ENCODE peak calls at places on chromosomes 7 and 10, in ten cellular contexts. P, O, Z, M, D, Y, E, I, N and V are unnamed samples.

GRCh38 chr10:80359644-80360043 is 3.1 kb downstream of the DYDC2 start:
- DNase-seq in P (no peak), O (no peak), Z (no peak), M (no peak), D (no peak), Y (no peak), E (no peak), I (no peak), N (peak), V (no peak)

GRCh38 chr10:114347191-114347739 is 57.0 kb downstream of the AFAP1L2 start:
- DNase-seq in P (no peak), O (no peak), Z (no peak), M (no peak), D (no peak), Y (no peak), E (no peak), I (no peak), N (no peak), V (no peak)

GRCh38 chr10:85609509-85609908 is 757.1 kb downstream of the GRID1 start:
- DNase-seq in P (no peak), O (no peak), Z (no peak), M (no peak), D (peak), Y (no peak), E (no peak), I (no peak), N (peak), V (no peak)

GRCh38 chr10:50431791-50432190 is 180.5 kb upstream of the ASAH2 start:
- DNase-seq in P (no peak), O (peak), Z (no peak), M (no peak), D (no peak), Y (peak), E (no peak), I (peak), N (no peak), V (no peak)

GRCh38 chr7:121328508-121329459 is at the start of gene WNT16:
- DNase-seq in P (no peak), O (no peak), Z (no peak), M (peak), D (peak), Y (no peak), E (peak), I (peak), N (peak), V (no peak)

GRCh38 chr10:60470091-60470490 is 80.4 kb upstream of the ANK3 start:
- DNase-seq in P (no peak), O (no peak), Z (no peak), M (no peak), D (no peak), Y (no peak), E (no peak), I (no peak), N (no peak), V (no peak)

GRCh38 chr7:128697301-128697905 is 25.3 kb downstream of the GARIN1A start:
- DNase-seq in P (no peak), O (no peak), Z (peak), M (peak), D (peak), Y (no peak), E (peak), I (peak), N (peak), V (no peak)

GRCh38 chr7:45589061-45589460 is 14.9 kb downstream of the ADCY1 start:
- DNase-seq in P (no peak), O (peak), Z (no peak), M (no peak), D (peak), Y (no peak), E (no peak), I (no peak), N (peak), V (no peak)

GRCh38 chr7:113087278-113087998 is 811 bp upstream of the GPR85 start:
- DNase-seq in P (no peak), O (no peak), Z (no peak), M (peak), D (no peak), Y (no peak), E (no peak), I (peak), N (no peak), V (no peak)

GRCh38 chr10:23021430-23021829 is 73.9 kb upstream of the MSRB2 start:
- DNase-seq in P (no peak), O (no peak), Z (no peak), M (no peak), D (no peak), Y (no peak), E (no peak), I (no peak), N (no peak), V (no peak)

GRCh38 chr10:35972275-35972674 is 330.2 kb upstream of the FZD8 start:
- DNase-seq in P (no peak), O (no peak), Z (no peak), M (no peak), D (no peak), Y (no peak), E (no peak), I (no peak), N (no peak), V (no peak)

GRCh38 chr10:44294726-44295412 is 90.0 kb downstream of the CXCL12 start:
- DNase-seq in P (no peak), O (no peak), Z (no peak), M (no peak), D (no peak), Y (no peak), E (no peak), I (no peak), N (peak), V (no peak)

GRCh38 chr7:48299580-48300169 is 128.4 kb downstream of the ABCA13 start:
- DNase-seq in P (no peak), O (no peak), Z (no peak), M (peak), D (peak), Y (peak), E (peak), I (peak), N (no peak), V (peak)

GRCh38 chr7:34655384-34655783 is 2.6 kb upstream of the NPSR1 start:
- DNase-seq in P (no peak), O (no peak), Z (no peak), M (no peak), D (no peak), Y (no peak), E (no peak), I (no peak), N (no peak), V (no peak)

DNA sequence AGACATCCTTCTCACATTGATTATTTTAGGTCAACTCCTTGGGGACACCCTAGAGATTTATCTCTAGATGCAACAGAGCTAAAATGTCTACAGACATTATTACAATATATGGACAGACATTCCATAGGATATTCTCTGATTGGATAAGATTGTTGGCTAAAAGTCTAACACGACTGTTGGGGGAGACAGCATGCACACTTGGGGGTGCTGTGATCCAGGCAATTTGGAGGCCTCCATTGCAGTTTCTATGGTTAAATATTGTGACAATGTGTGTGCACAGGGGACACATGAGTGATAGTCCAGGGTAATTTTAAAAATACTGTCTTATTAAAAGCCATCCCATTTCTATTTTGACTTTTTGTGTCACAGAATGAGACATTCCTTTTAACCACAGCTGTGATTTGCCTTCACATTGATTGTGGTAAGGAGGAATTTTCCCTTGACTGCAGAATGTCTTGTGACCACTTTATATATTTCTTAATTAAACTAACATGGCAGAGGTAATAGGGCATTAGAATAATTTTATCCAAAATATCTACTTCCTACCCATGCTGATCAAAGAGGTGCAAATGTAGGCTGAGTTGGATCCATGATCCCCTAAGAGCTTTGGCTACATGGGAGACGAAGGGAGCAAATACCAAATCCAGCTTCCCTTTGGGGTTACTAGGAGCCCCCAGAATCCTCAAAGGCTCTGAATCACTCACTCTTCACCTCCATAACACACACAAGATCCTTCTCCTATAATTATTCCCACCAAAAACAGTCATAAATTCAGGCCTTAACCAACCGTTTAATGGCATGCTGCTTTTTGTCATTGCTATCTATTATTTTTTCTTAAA is 7.3 kb downstream of the TFPI2 start:
- DNase-seq in P (no peak), O (no peak), Z (no peak), M (no peak), D (no peak), Y (no peak), E (no peak), I (no peak), N (no peak), V (no peak)
- TF ChIP-seq CTCF in P (no peak), O (no peak), Z (peak), M (no peak), D (no peak), Y (no peak), E (no peak), I (no peak), N (no peak), V (no peak)

GRCh38 chr7:77989981-77990566 is 191.5 kb downstream of the PHTF2 start:
- DNase-seq in P (no peak), O (no peak), Z (no peak), M (no peak), D (peak), Y (no peak), E (peak), I (no peak), N (no peak), V (no peak)
- TF ChIP-seq CTCF in P (no peak), O (no peak), Z (no peak), M (no peak), D (peak), Y (peak), E (peak), I (no peak), N (no peak), V (no peak)

GRCh38 chr10:5297466-5297865 is 67.3 kb upstream of the UCN3 start:
- DNase-seq in P (no peak), O (no peak), Z (peak), M (no peak), D (no peak), Y (no peak), E (no peak), I (peak), N (no peak), V (no peak)

GRCh38 chr10:5297996-5298395 is 66.8 kb upstream of the UCN3 start:
- DNase-seq in P (no peak), O (no peak), Z (no peak), M (no peak), D (no peak), Y (no peak), E (no peak), I (no peak), N (no peak), V (no peak)

GRCh38 chr10:5291501-5292195 is 73.1 kb upstream of the UCN3 start:
- DNase-seq in P (no peak), O (peak), Z (peak), M (no peak), D (no peak), Y (no peak), E (no peak), I (peak), N (peak), V (no peak)

GRCh38 chr10:5292196-5292735 is 72.5 kb upstream of the UCN3 start:
- DNase-seq in P (no peak), O (no peak), Z (no peak), M (no peak), D (no peak), Y (no peak), E (no peak), I (no peak), N (no peak), V (no peak)

DNA sequence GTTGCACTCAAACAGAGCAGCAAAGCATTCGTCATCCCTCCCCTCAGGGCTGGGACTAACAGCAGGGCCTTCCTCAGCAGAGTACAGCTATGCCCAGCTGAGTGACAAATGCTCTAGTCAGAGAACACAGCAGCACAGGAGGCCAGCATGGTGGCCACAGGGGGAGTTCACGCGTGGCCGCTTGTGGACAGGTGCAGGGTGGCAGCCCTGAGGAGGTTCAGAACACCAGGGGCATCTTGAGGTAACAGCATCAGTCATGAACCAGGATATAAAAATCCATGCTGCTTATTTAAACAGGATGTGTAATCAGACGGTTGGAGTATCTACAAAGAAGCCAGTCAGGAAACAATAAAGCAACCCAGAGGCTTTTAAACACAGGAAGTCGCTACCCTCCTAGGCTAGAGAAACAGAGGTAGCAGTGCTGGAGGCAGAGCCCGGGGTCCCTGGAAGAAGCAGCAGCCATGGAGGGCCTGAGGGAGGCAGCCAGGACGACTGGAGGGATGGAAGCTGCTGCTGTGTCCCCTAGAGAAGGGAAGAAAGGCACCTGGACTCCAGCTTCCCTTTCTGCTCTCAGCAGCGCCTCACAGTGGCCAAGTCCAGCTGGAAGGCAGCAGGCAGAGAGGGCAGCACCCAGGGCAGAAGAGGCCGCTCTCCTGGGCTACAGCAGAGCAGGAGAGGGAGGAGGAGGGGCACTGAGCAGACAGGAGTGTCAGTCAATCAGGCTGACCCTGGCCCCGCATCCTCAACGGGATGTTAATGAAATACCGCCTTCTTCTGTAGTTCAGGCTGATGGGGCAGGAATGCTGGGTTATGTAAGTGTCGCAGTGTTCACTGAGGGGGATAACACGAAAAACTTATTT is 70.8 kb upstream of the UCN3 start:
- DNase-seq in P (no peak), O (peak), Z (peak), M (peak), D (peak), Y (no peak), E (peak), I (peak), N (peak), V (no peak)
- TF ChIP-seq CTCF in P (no peak), O (peak), Z (peak), M (peak), D (peak), Y (peak), E (no peak), I (peak), N (no peak), V (peak)

DNA sequence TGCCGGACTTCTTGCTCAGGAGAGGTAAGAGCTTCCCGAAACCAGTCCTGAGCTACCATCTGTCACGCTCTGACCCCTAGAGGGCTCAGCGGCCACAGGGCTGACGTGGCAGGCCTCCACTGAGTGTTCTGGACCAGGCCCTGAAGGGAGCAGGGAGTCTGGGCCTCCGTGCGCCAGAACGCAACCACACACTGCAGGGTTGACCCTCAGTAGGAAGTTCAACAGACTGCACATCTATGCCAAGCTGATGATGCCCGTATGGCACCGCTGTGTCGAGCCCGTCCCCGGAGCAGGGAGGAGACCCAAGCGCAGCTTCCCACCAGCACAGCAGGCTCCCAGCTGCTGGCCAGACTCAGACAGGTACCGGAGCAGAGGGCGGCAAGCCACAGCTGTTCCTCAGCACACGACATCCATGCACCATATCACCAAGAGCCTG is 39.2 kb downstream of the CAMK2B start:
- DNase-seq in P (peak), O (peak), Z (peak), M (no peak), D (peak), Y (no peak), E (no peak), I (no peak), N (no peak), V (no peak)
- TF ChIP-seq CTCF in P (no peak), O (no peak), Z (peak), M (no peak), D (peak), Y (no peak), E (no peak), I (no peak), N (no peak), V (no peak)

DNA sequence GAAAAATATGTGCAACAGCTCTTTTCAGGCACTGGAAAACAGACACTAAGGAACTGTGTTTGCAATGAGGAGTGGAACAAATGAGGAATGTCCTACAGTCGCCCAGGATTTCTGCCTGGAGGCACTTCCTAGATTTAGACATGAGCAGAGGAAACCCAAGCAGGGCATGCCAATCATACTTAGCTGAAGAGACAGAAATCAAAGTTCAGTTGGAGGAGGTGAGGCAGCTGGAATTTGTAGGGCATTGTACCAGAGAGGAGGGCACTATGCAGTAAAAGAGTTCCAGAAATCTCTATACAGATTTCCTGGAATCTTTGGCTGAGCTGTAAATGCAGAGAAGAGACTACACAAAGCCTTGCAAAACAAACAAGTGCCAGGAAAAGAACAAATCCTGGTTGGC is 603.6 kb upstream of the LRRTM3 start:
- DNase-seq in P (no peak), O (no peak), Z (no peak), M (peak), D (no peak), Y (no peak), E (no peak), I (peak), N (no peak), V (no peak)
- TF ChIP-seq CTCF in P (no peak), O (no peak), Z (no peak), M (no peak), D (no peak), Y (no peak), E (no peak), I (no peak), N (no peak), V (no peak)

DNA sequence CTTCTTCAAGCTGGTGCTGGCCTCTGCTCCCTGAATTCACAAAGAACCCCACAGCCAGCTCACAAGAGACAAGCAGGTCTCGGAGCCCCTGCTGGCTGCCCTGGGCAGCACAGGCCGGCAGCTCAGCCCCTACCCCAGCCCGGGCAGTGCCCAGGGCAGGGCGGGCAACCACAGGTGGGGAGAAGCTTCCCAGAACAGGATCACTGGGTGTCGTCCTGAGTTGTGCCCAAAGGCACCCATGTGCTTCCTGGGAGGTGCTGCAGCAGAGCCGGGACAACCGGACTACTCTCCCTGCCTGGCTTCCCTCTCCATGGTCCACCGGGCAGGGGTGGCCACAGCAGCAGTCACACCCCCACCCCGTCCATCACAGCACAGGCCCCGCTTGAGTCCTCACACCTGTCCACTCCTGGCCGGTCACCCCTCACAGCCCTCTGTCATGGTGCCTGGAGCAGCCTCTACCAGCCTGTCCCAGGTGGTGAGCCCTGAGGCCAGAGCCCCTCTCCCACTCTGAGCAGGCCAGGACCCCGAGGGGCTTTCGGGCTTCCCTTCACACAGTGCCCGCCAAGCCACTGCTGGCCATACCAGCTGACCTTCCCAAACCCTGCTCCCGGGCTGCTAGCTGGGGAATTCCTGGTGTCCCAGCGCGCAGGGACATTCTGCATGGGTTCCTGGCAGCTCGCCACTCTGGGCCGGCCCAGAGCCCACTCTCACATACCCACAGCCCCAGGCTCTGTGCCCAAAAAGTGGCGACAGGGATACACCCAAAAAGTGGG is 3.1 kb downstream of the RASGEF1A start:
- DNase-seq in P (no peak), O (no peak), Z (no peak), M (no peak), D (peak), Y (no peak), E (no peak), I (no peak), N (peak), V (no peak)
- TF ChIP-seq CTCF in P (peak), O (no peak), Z (no peak), M (peak), D (peak), Y (no peak), E (peak), I (peak), N (no peak), V (no peak)